ENCODE peak calls at places on chromosomes 4 and X, in nine cellular contexts. T is SK-N-SH, S is suprapubic skin, P is HepG2, E is K562, F is transverse colon, I is GM12878, C is sigmoid colon, A is esophagus muscularis mucosa. Q is an unnamed sample.
A peak's percentile ranks its signal among the peaks of the same experiment; 100 is the strongest.

GRCh38 chrX:122434942-122435341 is 749.1 kb upstream of the GRIA3 start:
- DNase-seq in C (no peak), S (no peak), I (no peak), P (no peak), T (no peak), E (no peak), F (no peak), A (no peak), Q (no peak)

GRCh38 chr4:89000392-89000791 is 56.6 kb downstream of the FAM13A start:
- DNase-seq in F (no peak), S (no peak), E (no peak), P (no peak), I (no peak), A (no peak), C (no peak), T (no peak), Q (no peak)

GRCh38 chr4:17197070-17197469 is 298.6 kb upstream of the LDB2 start:
- DNase-seq in F (no peak), I (no peak), E (no peak), T (no peak), C (no peak), A (no peak), S (no peak), P (no peak), Q (no peak)

GRCh38 chr4:165393704-165394103 is 14.9 kb downstream of the CPE start:
- DNase-seq in P (no peak), E (no peak), T (no peak), A (no peak), F (no peak), I (no peak), C (no peak), S (no peak), Q (no peak)

GRCh38 chrX:136627381-136627780 is 20.6 kb upstream of the CD40LG start:
- DNase-seq in A (no peak), T (no peak), C (no peak), F (no peak), E (no peak), S (no peak), P (no peak), I (no peak), Q (no peak)

GRCh38 chrX:132444936-132445335 is 43.9 kb downstream of the MBNL3 start:
- DNase-seq in P (no peak), T (no peak), E (no peak), A (no peak), S (no peak), C (no peak), F (no peak), I (no peak), Q (no peak)

GRCh38 chr4:30429813-30430466 is 290.2 kb upstream of the PCDH7 start:
- DNase-seq in F (no peak), I (no peak), E (no peak), C (no peak), T (no peak), S (no peak), P (no peak), A (no peak), Q (no peak)

GRCh38 chrX:103688949-103689348 is 2.5 kb upstream of the MORF4L2 start:
- DNase-seq in P (peak; percentile 21), E (no peak), S (no peak), F (no peak), I (no peak), C (no peak), T (peak; percentile 27), A (no peak), Q (no peak)

DNA sequence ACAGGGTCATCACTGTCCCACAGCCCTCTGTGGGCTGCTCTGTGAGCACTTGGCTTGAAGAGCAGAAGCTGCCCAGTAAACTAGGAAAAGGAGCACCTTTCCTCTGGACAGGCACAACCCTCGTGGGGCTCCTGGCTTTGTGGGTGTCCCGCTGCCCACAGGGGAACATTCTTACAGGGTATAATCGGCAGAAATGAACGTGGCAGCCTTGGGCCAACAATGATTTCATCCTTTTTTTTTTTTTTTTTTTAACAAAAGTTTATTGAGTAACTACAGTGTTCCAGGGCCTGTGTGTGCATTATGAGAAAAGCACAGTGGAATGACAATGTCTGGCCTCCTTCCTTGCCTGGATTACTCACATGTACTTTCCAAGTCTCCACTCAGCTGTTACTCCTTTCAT is 197.2 kb downstream of the PDGFC start:
- DNase-seq in S (peak; percentile 78), I (no peak), A (no peak), P (peak; percentile 34), T (no peak), F (no peak), C (no peak), E (no peak), Q (no peak)
- TF ChIP-seq EP300 in S (no peak), I (no peak), A (no peak), P (no peak), T (no peak), F (no peak), C (no peak), E (no peak), Q (no peak)

GRCh38 chrX:49186125-49187027 is at the start of gene PRICKLE3:
- DNase-seq in C (peak; percentile 92), I (no peak), A (no peak), S (peak; percentile 89), T (no peak), E (peak; percentile 77), P (peak; percentile 61), F (peak; percentile 88), Q (peak; percentile 86)

GRCh38 chrX:49185062-49185394 is 1.1 kb downstream of the PRICKLE3 start:
- DNase-seq in A (no peak), T (no peak), F (no peak), P (no peak), C (no peak), S (no peak), I (no peak), E (no peak), Q (no peak)

GRCh38 chrX:49188468-49189076 is 2.4 kb upstream of the PRICKLE3 start:
- DNase-seq in F (no peak), A (no peak), E (no peak), P (no peak), C (no peak), S (no peak), I (no peak), T (no peak), Q (no peak)

GRCh38 chrX:49187028-49187394 is 838 bp upstream of the PRICKLE3 start:
- DNase-seq in E (no peak), P (no peak), I (no peak), T (no peak), A (no peak), F (no peak), S (no peak), C (no peak), Q (no peak)

GRCh38 chrX:49187526-49187925 is 1.4 kb upstream of the PRICKLE3 start:
- DNase-seq in I (no peak), E (no peak), F (no peak), P (no peak), A (no peak), C (no peak), S (no peak), T (no peak), Q (no peak)
- H3K4me3 ChIP-seq in I (no peak overlapping the region), E (no peak overlapping the region), F (no peak overlapping the region), P (no peak overlapping the region), A (no peak overlapping the region), C (no peak overlapping the region), S (no peak overlapping the region), T (no peak overlapping the region), Q (no peak overlapping the region)

GRCh38 chrX:40176256-40176978 is 78.7 kb upstream of the BCOR start:
- DNase-seq in F (peak; percentile 78), S (no peak), A (no peak), C (peak; percentile 86), E (peak; percentile 78), P (peak; percentile 35), T (peak; percentile 74), I (no peak), Q (peak; percentile 70)

GRCh38 chrX:40177942-40178715 is 80.4 kb upstream of the BCOR start:
- DNase-seq in E (no peak), C (no peak), P (no peak), I (no peak), A (no peak), T (no peak), F (no peak), S (no peak), Q (no peak)

GRCh38 chrX:40176979-40177430 is 79.2 kb upstream of the BCOR start:
- DNase-seq in F (no peak), I (no peak), E (peak; percentile 63), A (no peak), P (peak; percentile 50), S (no peak), C (no peak), T (peak; percentile 65), Q (no peak)

GRCh38 chrX:40179333-40179732 is 81.6 kb upstream of the BCOR start:
- DNase-seq in A (no peak), I (no peak), P (no peak), C (no peak), E (no peak), T (no peak), S (no peak), F (no peak), Q (no peak)

GRCh38 chrX:40177489-40177888 is 79.7 kb upstream of the BCOR start:
- DNase-seq in I (no peak), A (no peak), C (no peak), S (no peak), T (no peak), P (no peak), F (no peak), E (no peak), Q (no peak)
- TF ChIP-seq POLR2AphosphoS5 in I (no peak), A (no peak), C (no peak), S (no peak), T (no peak), P (no peak), F (no peak), E (no peak), Q (no peak)

GRCh38 chrX:150157291-150157690 is 205.8 kb upstream of the MAMLD1 start:
- DNase-seq in E (no peak), S (no peak), P (no peak), A (no peak), T (peak; percentile 40), F (no peak), I (no peak), C (no peak), Q (no peak)

GRCh38 chrX:150152546-150152945 is 210.6 kb upstream of the MAMLD1 start:
- DNase-seq in T (no peak), F (no peak), P (no peak), I (no peak), S (no peak), E (no peak), C (no peak), A (peak; percentile 24), Q (no peak)

GRCh38 chrX:150156615-150157014 is 206.5 kb upstream of the MAMLD1 start:
- DNase-seq in E (no peak), S (no peak), I (no peak), P (no peak), F (no peak), T (no peak), A (peak; percentile 14), C (no peak), Q (no peak)

GRCh38 chrX:150158554-150159332 is 204.4 kb upstream of the MAMLD1 start:
- DNase-seq in A (peak; percentile 31), F (no peak), P (no peak), I (no peak), S (no peak), T (peak; percentile 19), C (no peak), E (no peak), Q (no peak)

DNA sequence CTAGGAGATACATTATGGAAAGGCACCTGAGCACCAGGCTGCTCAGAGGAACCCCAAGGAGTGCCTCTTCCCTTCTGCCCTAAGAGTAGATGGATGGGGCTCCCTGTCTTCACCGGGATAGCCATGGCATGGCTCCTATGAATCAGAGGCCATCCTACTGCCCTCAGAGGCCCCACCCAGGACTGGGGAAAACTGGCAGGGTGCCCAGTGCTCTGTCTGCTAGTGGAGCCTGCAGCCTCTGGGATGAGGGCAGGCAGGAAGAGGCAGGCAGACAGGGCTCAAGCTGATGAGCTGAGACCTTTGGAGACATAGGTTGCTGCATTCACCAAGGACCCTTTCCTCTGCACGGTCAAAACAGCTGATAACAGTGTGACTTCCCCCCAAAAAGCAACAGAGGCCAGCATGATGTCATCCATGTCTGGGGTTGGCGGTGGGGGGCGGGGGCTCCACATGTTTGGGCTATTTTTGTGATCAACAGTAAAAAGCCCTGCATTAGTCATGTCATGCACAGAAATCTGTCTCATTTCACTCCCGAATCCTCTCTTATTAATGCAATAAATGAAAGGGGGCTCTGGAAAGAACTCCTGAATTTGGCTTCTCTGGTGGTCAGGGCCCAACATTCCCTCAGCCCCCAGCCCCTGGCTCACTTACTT is 207.6 kb upstream of the MAMLD1 start:
- DNase-seq in S (no peak), C (no peak), I (no peak), A (peak; percentile 17), T (peak; percentile 61), E (no peak), P (no peak), F (peak; percentile 40), Q (no peak)
- TF ChIP-seq EP300 in S (no peak), C (no peak), I (no peak), A (no peak), T (no peak), E (no peak), P (no peak), F (no peak), Q (no peak)

Q was measured in stomach.